ENCODE peak calls at places on chromosomes 1 and 21, in five cellular contexts. R is HFFc6; A is stimulated activated CD8-positive, alpha-beta memory T cell treated with anti-CD3 and anti-CD28 coated beads, Interleukin-15, amount 100 ng/mL, for 1 hour; K is tibial artery; P is fibroblast of lung. D is an unnamed sample.

GRCh38 chr21:46562964-46563607 is 41.8 kb downstream of the S100B start:
- DNase-seq in A (no peak), K (no peak), R (no peak), P (no peak), D (no peak)

GRCh38 chr1:17212009-17212408 is 7.1 kb downstream of the PADI1 start:
- DNase-seq in R (no peak), P (no peak), A (no peak), K (no peak), D (no peak)

GRCh38 chr21:46246345-46246744 is 17.8 kb upstream of the LSS start:
- DNase-seq in P (no peak), K (no peak), R (no peak), A (no peak), D (no peak)

GRCh38 chr21:35873441-35873840 is 186.9 kb downstream of the SETD4 start:
- DNase-seq in R (no peak), A (no peak), K (no peak), P (no peak), D (no peak)

GRCh38 chr1:234755449-234755863 is 145.5 kb upstream of the IRF2BP2 start:
- DNase-seq in R (peak; percentile 79), K (peak; percentile 91), A (no peak), P (peak; percentile 93), D (no peak)

GRCh38 chr1:226292874-226293552 is 16.0 kb downstream of the LIN9 start:
- DNase-seq in P (no peak), K (no peak), R (no peak), A (no peak), D (no peak)

GRCh38 chr21:46182548-46183336 is 1.5 kb downstream of the SPATC1L start:
- DNase-seq in P (no peak), A (no peak), R (no peak), K (no peak), D (no peak)

GRCh38 chr1:235015291-235015990 is 113.2 kb downstream of the TOMM20 start:
- DNase-seq in A (no peak), R (no peak), P (no peak), K (no peak), D (no peak)

GRCh38 chr1:225424562-225425210 is 3.2 kb downstream of the LBR start:
- DNase-seq in P (peak; percentile 84), R (peak; percentile 55), A (no peak), K (no peak), D (no peak)

GRCh38 chr21:17795084-17796036 is 23.8 kb downstream of the C21orf91 start:
- DNase-seq in P (no peak), K (no peak), A (no peak), R (no peak), D (no peak)

GRCh38 chr1:227776277-227776676 is 39.2 kb upstream of the PRSS38 start:
- DNase-seq in R (peak; percentile 84), K (no peak), A (no peak), P (peak; percentile 98), D (no peak)

GRCh38 chr21:15192243-15192642 is 127.4 kb upstream of the NRIP1 start:
- DNase-seq in R (no peak), P (no peak), A (no peak), K (no peak), D (no peak)

GRCh38 chr1:161258439-161259386 is at the start of gene PCP4L1:
- DNase-seq in R (peak; percentile 3), A (no peak), P (peak; percentile 58), K (peak; percentile 29), D (no peak)

GRCh38 chr1:154775559-154776338 is 94.3 kb downstream of the KCNN3 start:
- DNase-seq in K (no peak), R (no peak), A (no peak), P (no peak), D (no peak)

GRCh38 chr21:34526618-34527290 is 14.7 kb upstream of the KCNE1 start:
- DNase-seq in K (peak; percentile 81), P (peak; percentile 100), A (no peak), R (peak; percentile 99), D (peak; percentile 53)

GRCh38 chr1:19257178-19257914 is 5.7 kb downstream of the MRTO4 start:
- DNase-seq in K (no peak), A (no peak), P (peak; percentile 14), R (no peak), D (no peak)

GRCh38 chr1:94578856-94579255 is 37.3 kb upstream of the F3 start:
- DNase-seq in A (no peak), R (peak; percentile 40), P (peak; percentile 60), K (no peak), D (no peak)

GRCh38 chr21:43608225-43608624 is 51.1 kb downstream of the HSF2BP start:
- DNase-seq in R (no peak), P (peak; percentile 92), A (no peak), K (no peak), D (no peak)

GRCh38 chr1:99969260-99969728 is 502 bp upstream of the SLC35A3 start:
- DNase-seq in K (no peak), P (no peak), A (peak; percentile 0), R (no peak), D (no peak)

D was measured in NCI-H1048.